ENCODE peak calls at places on chromosome 1, in seven cellular contexts. Z, Y, C, R, O, E and H are unnamed samples.

GRCh38 chr1:110298991-110299390 is 40.2 kb upstream of the RBM15 start:
- DNase-seq in Z (no peak), Y (peak; percentile 53), C (no peak), R (no peak), O (peak; percentile 68), E (no peak), H (no peak)

GRCh38 chr1:201656670-201657032 is 117.7 kb downstream of the NAV1 start:
- DNase-seq in Z (no peak), Y (peak; percentile 31), C (no peak), R (no peak), O (peak; percentile 65), E (no peak), H (no peak)

GRCh38 chr1:3788756-3789420 is 7.4 kb downstream of the LRRC47 start:
- DNase-seq in Z (no peak), Y (no peak), C (no peak), R (no peak), O (no peak), E (no peak), H (no peak)

GRCh38 chr1:3692593-3692992 is 40.3 kb downstream of the TP73 start:
- DNase-seq in Z (no peak), Y (no peak), C (no peak), R (no peak), O (no peak), E (no peak), H (no peak)

GRCh38 chr1:22210636-22211035 is 67.7 kb upstream of the WNT4 start:
- DNase-seq in Z (no peak), Y (no peak), C (no peak), R (no peak), O (no peak), E (no peak), H (no peak)

GRCh38 chr1:194294006-194294405 is 1107.6 kb upstream of the B3GALT2 start:
- DNase-seq in Z (no peak), Y (no peak), C (no peak), R (no peak), O (peak; percentile 71), E (no peak), H (no peak)

GRCh38 chr1:177913762-177914540 is 55.9 kb downstream of the SEC16B start:
- DNase-seq in Z (no peak), Y (peak; percentile 72), C (no peak), R (no peak), O (peak; percentile 62), E (peak; percentile 19), H (no peak)

GRCh38 chr1:116956378-116956777 is 45.2 kb upstream of the CD101 start:
- DNase-seq in Z (no peak), Y (no peak), C (no peak), R (no peak), O (no peak), E (no peak), H (no peak)

GRCh38 chr1:28273216-28273860 is 14.0 kb downstream of the SESN2 start:
- DNase-seq in Z (no peak), Y (no peak), C (no peak), R (no peak), O (peak; percentile 39), E (no peak), H (no peak)

GRCh38 chr1:21670956-21671902 is 2.1 kb upstream of the RAP1GAP start:
- DNase-seq in Z (no peak), Y (no peak), C (no peak), R (no peak), O (peak; percentile 7), E (no peak), H (no peak)

GRCh38 chr1:236685917-236686814 is at the start of gene ACTN2:
- DNase-seq in Z (no peak), Y (no peak), C (peak; percentile 33), R (no peak), O (peak; percentile 15), E (peak; percentile 10), H (peak; percentile 43)

GRCh38 chr1:228866498-228866897 is 131.2 kb downstream of the RHOU start:
- DNase-seq in Z (no peak), Y (no peak), C (no peak), R (no peak), O (no peak), E (peak; percentile 25), H (no peak)